ENCODE peak calls at places on chromosomes 1 and 21, in four cellular contexts. K is upper lobe of left lung, A is SK-N-SH, E is uterus. S is an unnamed sample.

GRCh38 chr1:33170351-33171274 is 11.2 kb downstream of the TRIM62 start:
- DNase-seq in K (no peak), A (no peak), E (no peak), S (no peak)

GRCh38 chr1:110068646-110069301 is 1.7 kb downstream of the ALX3 start:
- DNase-seq in K (no peak), A (no peak), E (no peak), S (no peak)

GRCh38 chr21:27581168-27581567 is 614.3 kb upstream of the ADAMTS5 start:
- DNase-seq in K (no peak), A (no peak), E (no peak), S (no peak)

GRCh38 chr1:52127181-52128175 is 14.4 kb upstream of the ZFYVE9 start:
- DNase-seq in K (peak), A (peak), E (peak), S (no peak)

GRCh38 chr1:199742547-199742946 is 285.0 kb upstream of the NR5A2 start:
- DNase-seq in K (peak), A (no peak), E (no peak), S (no peak)

GRCh38 chr1:34885405-34886247 is 26.1 kb upstream of the SMIM12 start:
- DNase-seq in K (peak), A (no peak), E (no peak), S (no peak)

GRCh38 chr1:164576311-164577271 is 17.6 kb downstream of the PBX1 start:
- DNase-seq in K (no peak), A (no peak), E (peak), S (no peak)

GRCh38 chr1:74468982-74469603 is 43.3 kb downstream of the LRRC53 start:
- DNase-seq in K (no peak), A (peak), E (no peak), S (no peak)

GRCh38 chr1:64223329-64224151 is 20.1 kb downstream of the UBE2U start:
- DNase-seq in K (no peak), A (no peak), E (no peak), S (no peak)

GRCh38 chr21:25107708-25108107 is 499.6 kb downstream of the MRPL39 start:
- DNase-seq in K (no peak), A (no peak), E (no peak), S (no peak)

GRCh38 chr1:15592285-15592684 is 7.4 kb upstream of the AGMAT start:
- DNase-seq in K (no peak), A (no peak), E (no peak), S (no peak)

GRCh38 chr1:160079448-160079847 is 1.9 kb upstream of the KCNJ9 start:
- DNase-seq in K (no peak), A (no peak), E (no peak), S (no peak)

GRCh38 chr1:100423832-100424337 is 71.6 kb downstream of the CDC14A start:
- DNase-seq in K (no peak), A (no peak), E (no peak), S (peak)

GRCh38 chr1:157193702-157194391 is 55.7 kb upstream of the ETV3 start:
- DNase-seq in K (peak), A (peak), E (peak), S (no peak)

GRCh38 chr1:83761084-83761760 is 237.7 kb downstream of the TTLL7 start:
- DNase-seq in K (no peak), A (no peak), E (no peak), S (peak)

GRCh38 chr1:43878854-43879253 is 54.7 kb upstream of the ARTN start:
- DNase-seq in K (no peak), A (no peak), E (no peak), S (no peak)

GRCh38 chr1:214514032-214514818 is 37.2 kb downstream of the PTPN14 start:
- DNase-seq in K (no peak), A (no peak), E (no peak), S (no peak)

GRCh38 chr1:246404078-246404477 is 103.0 kb downstream of the SMYD3 start:
- DNase-seq in K (no peak), A (no peak), E (no peak), S (no peak)

GRCh38 chr21:34779860-34780259 is 111.1 kb downstream of the CLIC6 start:
- DNase-seq in K (no peak), A (no peak), E (no peak), S (no peak)

GRCh38 chr1:230250061-230250460 is 176.1 kb downstream of the PGBD5 start:
- DNase-seq in K (no peak), A (no peak), E (no peak), S (no peak)

GRCh38 chr1:226404904-226405222 is 3.0 kb downstream of the PARP1 start:
- DNase-seq in K (no peak), A (no peak), E (no peak), S (no peak)

GRCh38 chr1:194047921-194048320 is 861.5 kb upstream of the B3GALT2 start:
- DNase-seq in K (no peak), A (no peak), E (no peak), S (no peak)

DNA sequence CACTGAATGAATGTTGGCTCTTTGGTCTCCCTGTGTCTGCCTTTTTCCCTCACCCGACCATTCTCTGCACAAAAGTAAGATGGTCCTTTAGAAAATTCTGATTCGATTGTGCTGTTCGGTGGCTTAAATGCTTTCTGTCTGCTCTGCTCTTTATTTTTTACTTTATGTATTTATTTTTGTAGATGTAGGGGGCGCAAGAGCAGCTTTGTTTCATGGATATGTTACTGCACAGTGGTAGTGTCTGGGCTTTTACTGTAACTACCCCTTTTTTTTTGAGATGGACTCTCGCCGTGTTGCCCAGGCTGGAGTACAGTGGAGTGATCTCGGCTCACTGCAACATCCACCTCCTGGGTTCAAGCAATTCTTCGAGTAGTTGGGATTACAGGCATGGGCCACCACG is 15.7 kb downstream of the NLRP3 start:
- DNase-seq in K (no peak), A (no peak), E (no peak), S (no peak)
- TF ChIP-seq CTCF in K (no peak), A (peak), E (no peak), S (no peak)

DNA sequence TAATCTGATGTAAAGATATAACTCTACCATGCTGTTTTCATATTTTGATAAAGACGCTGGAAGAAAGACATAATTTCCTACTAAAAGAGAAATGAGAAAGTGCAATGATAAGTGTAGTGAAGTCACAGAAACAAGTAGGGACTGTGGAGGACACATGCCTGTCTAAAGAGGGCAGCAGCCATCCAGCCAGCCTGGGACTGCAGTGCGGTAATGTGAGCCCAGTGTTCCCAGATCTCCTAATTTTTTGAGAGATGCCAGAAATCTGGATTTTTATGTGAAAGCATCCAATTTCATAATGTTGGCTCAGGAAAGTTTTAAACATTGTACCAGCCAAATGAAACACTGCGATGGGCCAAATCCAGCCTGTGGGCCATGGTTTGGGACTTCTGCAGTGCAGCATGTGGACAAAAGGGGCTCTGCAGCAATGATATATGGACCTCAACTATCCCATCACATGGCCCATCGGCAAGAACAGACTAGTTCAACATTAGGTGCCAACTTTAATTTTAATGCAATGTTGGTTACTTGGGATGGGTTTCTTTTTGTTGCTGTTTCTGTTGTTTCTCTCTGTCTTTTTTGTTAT is 329.5 kb downstream of the LTN1 start:
- DNase-seq in K (no peak), A (no peak), E (no peak), S (no peak)
- TF ChIP-seq CTCF in K (no peak), A (no peak), E (no peak), S (no peak)

GRCh38 chr1:9942939-9943807 is at the start of the genes LZIC and NMNAT1:
- DNase-seq in K (peak), A (peak), E (peak), S (peak)

GRCh38 chr1:9946315-9946714 is 3.0 kb downstream of the NMNAT1 start:
- DNase-seq in K (no peak), A (no peak), E (no peak), S (no peak)

GRCh38 chr1:9942399-9942938 is 722 bp downstream of the LZIC start:
- DNase-seq in K (no peak), A (peak), E (no peak), S (peak)
- TF ChIP-seq CTCF in K (no peak), A (peak), E (peak), S (peak)

DNA sequence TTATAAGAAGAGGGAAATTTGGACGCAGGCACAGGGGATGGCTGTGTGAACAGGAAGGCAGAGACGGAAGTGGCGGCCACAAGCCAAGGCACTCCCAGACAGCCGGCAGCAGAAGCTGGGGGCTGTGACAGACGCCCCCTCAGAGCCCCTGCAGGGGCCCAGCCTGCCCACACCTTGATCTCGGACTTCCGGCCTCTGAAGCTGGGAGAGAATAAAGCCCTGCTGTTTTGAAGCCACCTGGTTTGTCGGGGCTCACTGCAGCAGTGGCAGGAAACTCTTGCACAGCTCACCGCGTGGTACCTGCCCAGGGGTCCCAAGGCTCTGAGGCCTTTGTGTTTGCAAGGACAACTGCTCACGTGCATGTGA is 13.7 kb downstream of the MEGF6 start:
- DNase-seq in K (no peak), A (no peak), E (no peak), S (no peak)
- TF ChIP-seq CTCF in K (no peak), A (no peak), E (no peak), S (no peak)

DNA sequence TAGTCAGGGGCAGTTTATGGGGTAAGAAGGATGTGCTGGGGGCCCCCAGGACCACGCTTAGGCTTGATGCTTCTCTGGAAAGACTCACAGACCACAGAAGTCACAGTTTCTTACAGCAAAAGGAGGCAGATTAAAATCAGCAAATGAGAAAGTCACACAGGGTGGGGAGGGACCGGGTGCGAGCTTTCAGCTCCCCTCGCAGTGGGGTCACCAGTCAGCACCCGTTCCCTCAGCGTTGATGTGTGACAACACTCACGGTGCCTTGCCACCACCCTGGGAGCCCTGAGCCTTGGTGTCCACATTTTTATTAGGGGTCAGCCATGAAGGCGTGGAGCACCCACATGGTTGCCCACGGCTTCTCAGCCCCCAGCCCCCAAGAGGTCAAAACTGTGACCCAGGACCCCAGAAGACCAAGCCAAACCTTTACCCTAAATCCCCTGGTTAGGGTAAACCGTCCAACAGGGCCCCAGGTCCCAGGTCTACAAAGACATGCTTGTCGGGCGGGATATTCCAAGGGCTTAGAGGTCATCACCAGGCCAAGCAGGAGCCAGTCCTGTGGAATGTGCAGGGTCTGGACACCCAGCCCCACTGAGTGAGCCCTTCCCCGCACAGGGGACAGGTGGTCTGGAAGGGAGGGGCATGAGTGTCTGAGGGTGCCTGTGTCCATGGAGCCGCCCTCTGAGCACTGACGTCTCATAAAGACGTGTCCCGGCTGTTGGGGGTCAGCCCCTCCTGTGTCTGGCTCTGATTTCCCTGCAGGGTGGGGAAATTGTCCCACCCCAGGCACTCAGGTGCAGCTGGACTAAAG is 64.5 kb upstream of the ABCG1 start:
- DNase-seq in K (peak), A (no peak), E (no peak), S (no peak)
- TF ChIP-seq CTCF in K (no peak), A (no peak), E (no peak), S (no peak)

DNA sequence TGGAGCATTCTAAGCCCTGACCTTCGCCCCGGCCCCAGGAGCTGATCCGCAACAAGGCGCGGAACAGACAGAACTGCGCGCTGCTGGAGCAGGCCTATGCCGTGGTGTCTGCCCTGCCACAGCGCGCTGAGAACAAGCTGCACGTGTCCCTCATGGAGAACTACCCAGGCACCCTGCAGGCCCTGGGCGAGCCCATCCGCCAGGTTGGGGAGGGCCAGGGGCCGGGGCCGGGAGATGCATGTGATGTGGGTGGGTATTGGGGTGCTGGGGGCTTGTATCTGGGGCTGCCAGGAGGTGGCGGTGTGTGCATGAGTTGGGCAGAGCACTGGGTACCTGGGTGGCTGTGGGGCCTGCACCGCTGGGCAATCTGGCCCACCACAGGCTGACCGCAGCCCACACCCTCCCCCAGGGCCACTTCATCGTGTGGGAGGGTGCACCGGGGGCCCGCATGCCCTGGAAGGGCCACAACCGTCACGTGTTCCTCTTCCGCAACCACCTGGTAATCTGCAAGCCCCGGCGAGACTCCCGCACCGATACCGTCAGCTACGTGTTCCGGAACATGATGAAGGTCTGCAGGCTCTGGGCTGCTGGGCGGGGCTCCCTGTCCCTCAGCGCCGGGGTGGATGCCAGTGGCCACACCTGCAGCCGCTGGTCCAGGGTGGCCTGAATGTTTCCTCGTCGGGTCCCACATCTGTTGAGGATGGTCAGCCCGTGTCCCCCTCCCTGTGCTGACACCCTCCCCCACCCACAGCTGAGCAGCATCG is 65.8 kb downstream of the TRIM11 start:
- DNase-seq in K (peak), A (peak), E (peak), S (no peak)
- TF ChIP-seq CTCF in K (no peak), A (peak), E (no peak), S (peak)

GRCh38 chr1:213286235-213286634 is 235.2 kb downstream of the RPS6KC1 start:
- DNase-seq in K (no peak), A (no peak), E (no peak), S (no peak)
- TF ChIP-seq CTCF in K (no peak), A (peak), E (no peak), S (peak)

GRCh38 chr1:18727956-18728355 is 97.3 kb downstream of the PAX7 start:
- DNase-seq in K (no peak), A (no peak), E (no peak), S (no peak)
- TF ChIP-seq CTCF in K (no peak), A (no peak), E (no peak), S (no peak)

DNA sequence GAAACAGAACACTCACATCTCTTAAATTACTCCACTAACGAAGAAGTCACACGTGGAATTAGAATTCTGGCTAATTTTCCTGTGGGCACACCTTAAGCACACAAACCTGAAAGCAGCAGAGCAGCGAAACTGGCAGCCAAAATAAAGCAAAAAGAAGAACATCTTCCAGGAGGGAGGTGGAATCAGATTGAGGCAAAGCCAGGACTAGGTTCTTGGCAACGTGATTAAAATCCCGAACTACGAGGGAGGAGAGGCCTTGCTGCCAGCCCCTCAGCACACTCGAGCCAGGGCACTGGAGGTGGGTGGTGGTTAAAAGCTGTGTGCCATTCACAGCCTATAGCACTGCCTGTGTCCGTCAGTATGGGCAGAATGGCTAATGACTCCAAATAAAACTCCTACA is 58.0 kb downstream of the HIVEP3 start:
- DNase-seq in K (no peak), A (no peak), E (no peak), S (no peak)
- TF ChIP-seq CTCF in K (no peak), A (no peak), E (no peak), S (no peak)

GRCh38 chr1:187816646-187817045 is 987.9 kb downstream of the PLA2G4A start:
- DNase-seq in K (no peak), A (no peak), E (no peak), S (no peak)

GRCh38 chr1:187819081-187819480 is 990.3 kb downstream of the PLA2G4A start:
- DNase-seq in K (no peak), A (no peak), E (no peak), S (no peak)

GRCh38 chr1:187817782-187818181 is 989.0 kb downstream of the PLA2G4A start:
- DNase-seq in K (no peak), A (no peak), E (no peak), S (no peak)
- TF ChIP-seq CTCF in K (no peak), A (peak), E (no peak), S (no peak)

S was measured in GM12864.